ENCODE peak calls at places on chromosomes 13 and 19, in six cellular contexts. L is suprapubic skin, C is colonic mucosa, W is BE2C, T is H7, V is BJ. M is an unnamed sample.

GRCh38 chr13:58461217-58461616 is 829.7 kb downstream of the PCDH17 start:
- DNase-seq in W (peak; percentile 53), V (no peak), L (no peak), C (no peak), T (no peak), M (no peak)

GRCh38 chr19:3603121-3603841 is 3.4 kb downstream of the TBXA2R start:
- DNase-seq in T (peak; percentile 68), C (no peak), W (no peak), V (no peak), L (no peak), M (no peak)

GRCh38 chr13:113649212-113649611 is 8.8 kb downstream of the ATP4B start:
- DNase-seq in C (no peak), V (no peak), L (peak; percentile 51), T (peak; percentile 67), W (peak; percentile 4), M (no peak)

GRCh38 chr13:48874165-48874564 is 101.5 kb upstream of the FNDC3A start:
- DNase-seq in V (no peak), L (no peak), C (peak; percentile 18), T (no peak), W (no peak), M (no peak)

GRCh38 chr13:44679602-44680001 is 103.5 kb upstream of the TSC22D1 start:
- DNase-seq in T (no peak), C (no peak), V (no peak), L (no peak), W (no peak), M (no peak)

GRCh38 chr19:9860407-9860806 is 25.3 kb downstream of the PIN1 start:
- DNase-seq in V (no peak), C (no peak), L (no peak), T (no peak), W (no peak), M (no peak)

GRCh38 chr13:82688400-82688999 is 1193.8 kb downstream of the SLITRK1 start:
- DNase-seq in C (no peak), L (no peak), W (no peak), V (no peak), T (no peak), M (no peak)

GRCh38 chr13:35255241-35255640 is 221.2 kb downstream of the MAB21L1 start:
- DNase-seq in V (no peak), L (no peak), W (no peak), C (no peak), T (no peak), M (no peak)

GRCh38 chr13:25890671-25891212 is 161.1 kb downstream of the SHISA2 start:
- DNase-seq in V (no peak), W (no peak), T (no peak), C (no peak), L (no peak), M (no peak)

GRCh38 chr13:40406405-40407138 is 259.9 kb downstream of the FOXO1 start:
- DNase-seq in V (peak; percentile 81), L (no peak), C (no peak), T (no peak), W (no peak), M (no peak)

GRCh38 chr19:1685046-1685445 is 32.6 kb upstream of the TCF3 start:
- DNase-seq in L (no peak), V (no peak), T (peak; percentile 28), W (no peak), C (no peak), M (no peak)

GRCh38 chr13:113979791-113980471 is 6.1 kb upstream of the C13orf46 start:
- DNase-seq in T (no peak), L (peak; percentile 44), W (no peak), C (no peak), V (no peak), M (no peak)

GRCh38 chr19:29771708-29772415 is 39.9 kb upstream of the CCNE1 start:
- DNase-seq in T (peak; percentile 91), C (peak; percentile 33), V (no peak), L (no peak), W (peak; percentile 74), M (no peak)

GRCh38 chr19:56839665-56840451 is 668 bp downstream of the PEG3 start:
- DNase-seq in C (peak; percentile 68), V (peak; percentile 5), T (peak; percentile 23), W (peak; percentile 86), L (peak; percentile 95), M (peak; percentile 94)

GRCh38 chr19:28827382-28827781 is 385.6 kb downstream of the UQCRFS1 start:
- DNase-seq in V (no peak), C (no peak), T (no peak), W (no peak), L (no peak), M (no peak)

GRCh38 chr19:46736544-46737274 is 9.1 kb upstream of the FKRP start:
- DNase-seq in L (no peak), W (peak; percentile 62), T (peak; percentile 69), V (no peak), C (no peak), M (no peak)

GRCh38 chr13:81395368-81395767 is 1054.4 kb upstream of the SPRY2 start:
- DNase-seq in C (peak; percentile 75), W (peak; percentile 88), T (peak; percentile 51), L (no peak), V (no peak), M (no peak)

GRCh38 chr13:49649963-49650312 is 21.6 kb downstream of the ARL11 start:
- DNase-seq in W (no peak), V (no peak), T (no peak), C (no peak), L (no peak), M (no peak)

GRCh38 chr19:34962281-34962944 is 1.6 kb downstream of the ZNF792 start:
- DNase-seq in L (no peak), T (no peak), C (peak; percentile 54), W (peak; percentile 70), V (no peak), M (no peak)

GRCh38 chr19:33110201-33110910 is 21.6 kb upstream of the WDR88 start:
- DNase-seq in W (no peak), T (no peak), C (no peak), L (no peak), V (no peak), M (no peak)

GRCh38 chr13:43291289-43292055 is 268.1 kb downstream of the DNAJC15 start:
- DNase-seq in L (no peak), W (no peak), V (no peak), T (no peak), C (no peak), M (no peak)

GRCh38 chr19:15672580-15673175 is at the start of gene CYP4F12:
- DNase-seq in T (no peak), V (no peak), C (peak; percentile 97), W (peak; percentile 27), L (peak; percentile 85), M (no peak)

GRCh38 chr19:10593820-10594637 is 6.9 kb upstream of the AP1M2 start:
- DNase-seq in V (no peak), T (no peak), L (peak; percentile 69), W (no peak), C (no peak), M (no peak)

DNA sequence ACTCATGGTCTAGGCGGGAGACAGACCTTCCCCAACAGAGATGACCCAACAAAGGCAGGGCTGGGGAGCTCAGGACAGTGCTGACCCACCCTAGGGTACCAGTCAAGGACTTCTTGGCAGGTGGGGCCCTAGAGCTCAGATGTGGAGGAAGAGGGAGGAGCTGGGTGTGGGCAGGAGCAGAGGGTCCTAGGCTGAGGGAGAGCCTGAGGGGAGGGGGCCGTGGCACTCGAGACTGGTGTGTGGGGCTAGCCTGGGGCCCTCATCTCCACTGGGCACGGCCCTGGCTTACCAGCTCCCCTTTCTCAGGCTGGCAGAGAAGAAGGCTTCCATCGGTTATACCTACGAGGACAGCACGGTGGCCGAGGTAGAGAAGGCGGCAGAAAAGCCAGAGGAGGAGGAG is 18.6 kb downstream of the CLASRP start:
- DNase-seq in C (no peak), T (peak; percentile 33), L (no peak), W (no peak), V (no peak), M (no peak)
- H3K36me3 ChIP-seq in C (peaks cover 41% of the 10 kb centered on the region), T (peaks cover 53% of the 10 kb centered on the region), L (peaks cover 99% of the 10 kb centered on the region), W (peaks cover 88% of the 10 kb centered on the region), V (peaks cover 56% of the 10 kb centered on the region), M (peaks cover 95% of the 10 kb centered on the region)

GRCh38 chr19:14369399-14370168 is 11.7 kb upstream of the ADGRE5 start:
- DNase-seq in L (no peak), V (no peak), T (no peak), W (no peak), C (no peak), M (no peak)
- H3K4me3 ChIP-seq in L (no peak overlapping the region), V (no peak overlapping the region), T (no peak overlapping the region), W (no peak overlapping the region), C (no peak overlapping the region), M (peak overlapping the region; percentile 61)

DNA sequence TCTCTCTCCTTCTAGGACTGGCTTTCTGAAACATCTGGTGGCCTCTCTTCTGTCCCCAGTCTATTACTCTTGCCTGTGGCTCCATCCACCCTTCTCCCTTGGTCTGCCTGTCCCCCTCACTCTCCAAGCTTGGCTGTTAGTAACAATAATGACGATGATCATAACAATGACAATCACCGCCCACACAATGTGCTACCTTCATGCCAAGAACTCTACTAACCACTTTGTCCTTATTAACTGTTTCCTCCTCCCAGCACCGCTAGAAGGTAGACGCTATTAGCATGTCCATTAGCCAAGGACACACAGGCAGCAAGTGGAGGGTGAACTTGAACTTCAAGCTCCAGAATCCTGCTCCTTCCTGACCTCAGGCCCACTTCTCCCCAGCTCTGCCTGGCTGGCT is 2.7 kb downstream of the GYS1 start:
- DNase-seq in C (no peak), L (no peak), W (no peak), V (no peak), T (peak; percentile 22), M (no peak)
- H3K36me3 ChIP-seq in C (no peaks in the 10 kb centered on the region), L (peaks cover 32% of the 10 kb centered on the region), W (peaks cover 12% of the 10 kb centered on the region), V (peaks cover 31% of the 10 kb centered on the region), T (peaks cover 8% of the 10 kb centered on the region), M (peaks cover 37% of the 10 kb centered on the region)

DNA sequence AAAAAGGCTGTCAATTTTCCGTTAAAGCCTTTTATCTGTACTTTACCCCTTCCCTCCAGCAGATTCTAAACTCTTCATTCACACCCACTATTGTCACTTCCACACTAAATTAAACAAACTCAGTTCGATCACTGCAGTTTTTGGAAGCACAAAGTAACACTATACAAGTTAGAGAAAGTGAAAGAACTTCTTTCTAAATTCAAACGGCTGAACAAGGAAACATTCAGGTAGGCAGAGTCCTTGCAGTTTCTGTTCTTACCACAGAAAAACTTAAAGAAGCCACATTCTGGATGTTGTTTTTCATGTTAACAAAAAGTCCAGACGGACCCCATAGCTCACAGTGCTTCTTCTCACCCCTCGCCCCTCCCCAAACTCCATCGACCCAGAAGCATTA is 27.5 kb upstream of the UBE2L5 start:
- DNase-seq in V (no peak), W (no peak), L (no peak), T (no peak), C (no peak), M (no peak)
- H3K4me3 ChIP-seq in V (peak overlapping the region; percentile 52), W (peak overlapping the region; percentile 57), L (peak overlapping the region; percentile 65), T (peak overlapping the region; percentile 42), C (peak overlapping the region; percentile 44), M (peak overlapping the region; percentile 99)

GRCh38 chr19:42207767-42208259 is 9.7 kb downstream of the DEDD2 start:
- DNase-seq in L (no peak), W (no peak), C (no peak), V (no peak), T (peak; percentile 27), M (no peak)

GRCh38 chr19:42203700-42204099 is 13.8 kb downstream of the DEDD2 start:
- DNase-seq in L (no peak), T (no peak), C (no peak), V (no peak), W (no peak), M (no peak)

GRCh38 chr19:42204684-42205083 is 12.8 kb downstream of the DEDD2 start:
- DNase-seq in W (no peak), T (peak; percentile 87), C (no peak), V (no peak), L (no peak), M (no peak)

GRCh38 chr19:42208612-42209011 is 8.9 kb downstream of the DEDD2 start:
- DNase-seq in W (no peak), T (no peak), C (no peak), V (no peak), L (no peak), M (no peak)

GRCh38 chr19:42206871-42207755 is 10.4 kb downstream of the DEDD2 start:
- DNase-seq in C (peak; percentile 56), V (no peak), T (peak; percentile 34), W (no peak), L (no peak), M (no peak)
- H3K36me3 ChIP-seq in C (peaks cover 23% of the 10 kb centered on the region), V (peaks cover 21% of the 10 kb centered on the region), T (peaks cover 35% of the 10 kb centered on the region), W (peaks cover 21% of the 10 kb centered on the region), L (peaks cover 79% of the 10 kb centered on the region), M (peaks cover 49% of the 10 kb centered on the region)